ENCODE peak calls at places on chromosomes 13 and 19, in five cellular contexts. C is ovary; Z is pancreas; O is upper lobe of right lung; X is effector memory CD4-positive, alpha-beta T cell. F is an unnamed sample.

GRCh38 chr19:49468746-49469447 is 5.1 kb upstream of the FLT3LG start:
- DNase-seq in C (no peak), O (no peak), X (peak; percentile 93), Z (no peak), F (peak; percentile 75)

GRCh38 chr19:40646564-40647254 is 43.7 kb downstream of the NUMBL start:
- DNase-seq in O (no peak), X (no peak), Z (no peak), C (no peak), F (no peak)

GRCh38 chr13:42380420-42381164 is 108.6 kb downstream of the AKAP11 start:
- DNase-seq in O (no peak), X (no peak), C (no peak), Z (no peak), F (no peak)

GRCh38 chr19:29775575-29775900 is 36.3 kb upstream of the CCNE1 start:
- DNase-seq in X (no peak), C (no peak), O (no peak), Z (no peak), F (no peak)

GRCh38 chr13:51501592-51502205 is 48.9 kb upstream of the INTS6 start:
- DNase-seq in O (no peak), Z (no peak), C (no peak), X (no peak), F (no peak)

GRCh38 chr13:113350065-113350937 is 13.6 kb downstream of the GRTP1 start:
- DNase-seq in C (peak; percentile 43), X (no peak), O (no peak), Z (no peak), F (no peak)

GRCh38 chr13:21014666-21015170 is 46.7 kb downstream of the LATS2 start:
- DNase-seq in C (peak; percentile 57), Z (peak; percentile 48), X (no peak), O (peak; percentile 44), F (no peak)

GRCh38 chr19:40717880-40718773 is 1.2 kb downstream of the ITPKC start:
- DNase-seq in Z (peak; percentile 72), X (no peak), C (peak; percentile 56), O (peak; percentile 83), F (peak; percentile 52)

GRCh38 chr13:93244141-93244917 is 17.7 kb downstream of the GPC6 start:
- DNase-seq in O (no peak), C (no peak), Z (no peak), X (no peak), F (no peak)

GRCh38 chr13:89554801-89555200 is 1792.7 kb upstream of the MIR17HG start:
- DNase-seq in O (no peak), Z (no peak), X (no peak), C (no peak), F (peak; percentile 40)

GRCh38 chr13:50421457-50422130 is 406.4 kb downstream of the KCNRG start:
- DNase-seq in Z (no peak), O (no peak), X (no peak), C (no peak), F (no peak)

GRCh38 chr19:750640-751423 is at the start of gene MISP:
- DNase-seq in O (peak; percentile 85), X (no peak), C (no peak), Z (peak; percentile 72), F (peak; percentile 95)

GRCh38 chr13:28245465-28245864 is 107.1 kb downstream of the PAN3 start:
- DNase-seq in O (no peak), Z (no peak), C (no peak), X (no peak), F (no peak)

GRCh38 chr13:42266464-42266863 is 5.5 kb upstream of the AKAP11 start:
- DNase-seq in O (no peak), Z (no peak), X (no peak), C (no peak), F (no peak)

GRCh38 chr19:58229255-58229639 is 533 bp downstream of the ZNF544 start:
- DNase-seq in C (no peak), Z (no peak), X (no peak), O (no peak), F (no peak)

GRCh38 chr19:16678498-16678897 is 17.6 kb downstream of the TMEM38A start:
- DNase-seq in O (no peak), X (no peak), Z (no peak), C (no peak), F (no peak)

GRCh38 chr19:55543567-55543966 is 1.8 kb downstream of the SBK3 start:
- DNase-seq in O (no peak), X (no peak), Z (no peak), C (no peak), F (no peak)

GRCh38 chr19:55544014-55544413 is 1.3 kb downstream of the SBK3 start:
- DNase-seq in X (no peak), C (no peak), Z (no peak), O (no peak), F (no peak)

GRCh38 chr19:55545913-55546495 is 661 bp upstream of the SBK3 start:
- DNase-seq in Z (no peak), O (no peak), X (no peak), C (no peak), F (no peak)

GRCh38 chr19:55545443-55545842 is at the start of gene SBK3:
- DNase-seq in O (no peak), X (no peak), Z (no peak), C (no peak), F (no peak)

DNA sequence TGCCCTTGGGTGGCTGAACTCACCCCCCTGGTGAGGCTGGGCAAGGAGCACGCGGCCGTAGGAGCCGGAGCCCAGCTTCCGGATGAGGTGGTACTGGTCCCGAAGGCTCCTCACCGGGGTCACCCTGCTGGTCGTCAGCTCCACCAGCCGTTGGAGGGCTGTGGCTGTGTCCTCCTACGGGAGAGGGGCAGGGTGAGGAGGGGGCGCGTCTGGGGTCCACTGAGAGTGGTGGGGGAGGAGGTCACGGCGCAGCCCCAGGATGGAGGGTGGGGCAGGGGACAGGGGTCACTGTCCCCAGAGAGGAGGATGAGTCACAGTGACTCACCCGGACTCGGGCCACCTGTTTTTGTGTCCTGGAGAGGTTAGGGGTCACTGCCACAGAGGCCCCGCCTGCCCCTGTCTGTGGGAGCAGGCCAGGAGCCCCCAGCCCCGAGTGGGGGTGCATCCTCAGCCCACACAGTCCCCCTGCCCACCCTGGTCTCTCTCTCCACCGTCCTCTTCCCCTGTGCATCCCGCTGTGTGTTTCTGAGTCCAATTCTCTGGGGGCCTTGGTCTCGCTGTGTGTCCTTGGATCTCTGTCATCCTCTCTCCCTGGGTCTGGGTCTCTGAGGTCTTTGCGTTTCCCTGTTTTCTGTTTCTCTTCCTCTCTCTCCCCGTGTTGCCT is 435 bp downstream of the SBK3 start:
- DNase-seq in Z (no peak), O (no peak), X (no peak), C (no peak), F (no peak)
- H3K4me3 ChIP-seq in Z (no peak overlapping the region), O (no peak overlapping the region), X (no peak overlapping the region), C (no peak overlapping the region), F (no peak overlapping the region)

GRCh38 chr13:44364601-44365000 is 9.0 kb upstream of the SERP2 start:
- DNase-seq in X (no peak), O (no peak), Z (no peak), C (no peak), F (peak; percentile 80)

GRCh38 chr13:44362394-44363040 is 11.1 kb upstream of the SERP2 start:
- DNase-seq in X (no peak), Z (no peak), O (no peak), C (no peak), F (no peak)

GRCh38 chr13:44364019-44364418 is 9.6 kb upstream of the SERP2 start:
- DNase-seq in C (no peak), X (no peak), Z (no peak), O (no peak), F (no peak)

GRCh38 chr13:44355643-44356042 is 18.0 kb upstream of the SERP2 start:
- DNase-seq in O (no peak), Z (no peak), X (no peak), C (no peak), F (no peak)

DNA sequence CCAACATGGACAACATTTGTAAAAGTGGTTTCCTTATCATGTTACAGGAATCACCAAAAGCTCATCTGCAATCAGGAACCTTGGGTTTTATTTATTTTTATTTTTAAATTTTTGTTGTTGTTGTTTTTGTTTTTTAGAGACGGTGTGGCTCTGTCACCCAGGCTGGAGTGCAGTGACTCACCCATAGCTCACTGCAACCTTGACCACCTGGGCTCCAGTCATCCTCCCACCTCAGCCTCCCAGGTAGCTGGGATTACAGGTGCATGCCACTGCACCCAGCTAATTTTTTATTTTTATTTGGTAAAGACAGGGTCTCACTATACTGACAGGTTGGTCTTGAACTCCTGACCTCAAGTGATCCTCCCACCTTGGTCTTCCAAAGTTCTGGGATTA is 13.6 kb upstream of the SERP2 start:
- DNase-seq in O (no peak), Z (no peak), C (no peak), X (no peak), F (no peak)
- H3K4me1 ChIP-seq in O (no peaks in the 10 kb centered on the region), Z (no peaks in the 10 kb centered on the region), C (no peaks in the 10 kb centered on the region), X (no peaks in the 10 kb centered on the region), F (peaks cover 73% of the 10 kb centered on the region)

GRCh38 chr13:23367907-23368306 is 65.6 kb downstream of the SACS start:
- DNase-seq in X (no peak), C (no peak), Z (no peak), O (no peak), F (no peak)

GRCh38 chr13:23377603-23378002 is 55.9 kb downstream of the SACS start:
- DNase-seq in O (no peak), Z (no peak), X (no peak), C (no peak), F (no peak)

GRCh38 chr13:23378009-23378632 is 55.4 kb downstream of the SACS start:
- DNase-seq in Z (no peak), X (no peak), O (no peak), C (no peak), F (no peak)

GRCh38 chr13:23375007-23375971 is 58.2 kb downstream of the SACS start:
- DNase-seq in X (peak; percentile 97), O (peak; percentile 97), Z (peak; percentile 100), C (peak; percentile 98), F (peak; percentile 96)

DNA sequence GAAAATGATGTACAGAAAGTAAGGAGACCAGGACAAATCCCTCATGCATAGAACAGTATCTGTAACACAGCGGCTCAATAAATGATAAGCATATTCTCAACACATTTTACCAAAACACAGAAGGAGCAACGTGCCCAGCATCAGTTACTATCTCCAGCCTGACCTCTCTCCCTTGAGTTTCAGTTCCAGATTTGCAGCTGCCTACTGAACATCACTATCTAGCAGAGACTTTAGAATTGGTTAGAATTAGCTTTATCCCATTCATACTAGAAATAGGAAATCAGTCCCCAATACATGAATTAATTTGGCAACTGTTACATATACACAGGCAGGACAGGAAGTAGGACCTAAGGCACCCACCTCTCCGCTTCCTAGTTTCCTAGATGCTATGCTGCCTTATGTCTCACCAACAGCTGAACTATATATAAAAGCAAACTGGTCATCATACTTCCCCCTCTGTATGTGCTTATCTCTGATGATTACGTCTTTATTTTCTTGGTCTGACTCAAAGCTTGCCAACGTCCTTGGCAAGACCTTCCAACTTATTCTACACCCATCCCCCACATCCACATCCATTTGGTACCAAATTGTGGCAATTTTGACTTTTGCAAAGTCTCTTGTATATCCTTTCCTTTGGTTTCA is 61.1 kb downstream of the SACS start:
- DNase-seq in X (no peak), Z (no peak), C (no peak), O (no peak), F (no peak)
- H3K4me3 ChIP-seq in X (no peak overlapping the region), Z (no peak overlapping the region), C (no peak overlapping the region), O (no peak overlapping the region), F (no peak overlapping the region)

DNA sequence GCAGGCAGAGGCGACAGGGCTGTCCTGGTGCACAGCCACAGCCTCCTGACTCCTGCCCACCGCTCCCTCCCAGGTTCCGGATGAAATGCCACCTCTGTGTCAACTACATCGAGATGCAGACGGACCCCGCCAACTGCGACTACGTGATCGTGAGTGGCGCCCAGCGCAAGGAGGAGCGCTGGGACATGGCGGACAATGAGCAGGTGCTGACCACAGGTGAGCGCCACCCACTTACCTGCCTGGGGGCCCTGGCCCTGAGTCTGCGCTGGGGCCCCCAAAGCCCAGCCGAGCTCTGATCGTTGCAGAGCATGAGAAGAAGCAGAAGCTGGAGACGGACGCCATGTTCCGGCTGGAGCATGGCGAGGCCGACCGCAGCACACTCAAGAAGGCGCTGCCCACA is 5.5 kb upstream of the MRI1 start:
- DNase-seq in X (no peak), Z (no peak), O (no peak), C (no peak), F (no peak)
- H3K4me1 ChIP-seq in X (no peaks in the 10 kb centered on the region), Z (no peaks in the 10 kb centered on the region), O (no peaks in the 10 kb centered on the region), C (no peaks in the 10 kb centered on the region), F (no peaks in the 10 kb centered on the region)